ENCODE peak calls at places on chromosomes 5 and 9, in nine cellular contexts. N is activated effector memory CD4-positive, alpha-beta T cell treated with Interleukin-2 at 50 U/mL for 16 hours; D is activated CD4-positive, alpha-beta T cell treated with anti-CD3 and anti-CD28 coated beads, Interleukin-2, amount 50 U/mL, for 48 hours; E is stimulated activated naive CD8-positive, alpha-beta T cell treated with anti-CD3 and anti-CD28 coated beads, Interleukin-15, Interleukin-2, amounts not matched to agents 100 U/mL and 50 U/mL, for 24 hours; L is neural crest cell; Q is Ammon's horn; W is occipital lobe; M is GM06990; I is uterus. A is an unnamed sample.

GRCh38 chr5:103703617-103704016 is 141.0 kb upstream of the NUDT12 start:
- DNase-seq in N (no peak), D (no peak), E (no peak), L (no peak), Q (no peak), W (no peak), M (no peak), I (no peak), A (no peak)

GRCh38 chr9:136361757-136362449 is 1.6 kb downstream of the DNLZ start:
- DNase-seq in N (no peak), D (no peak), E (no peak), L (no peak), Q (no peak), W (no peak), M (no peak), I (peak), A (no peak)

GRCh38 chr5:15501057-15501791 is 1.2 kb downstream of the FBXL7 start:
- DNase-seq in N (no peak), D (no peak), E (no peak), L (peak), Q (peak), W (no peak), M (no peak), I (peak), A (peak)

GRCh38 chr5:18764161-18764560 is 1129.9 kb downstream of the TAF11L14 start:
- DNase-seq in N (no peak), D (no peak), E (no peak), L (no peak), Q (no peak), W (no peak), M (no peak), I (no peak), A (no peak)

GRCh38 chr9:130128782-130129424 is 43.3 kb upstream of the NCS1 start:
- DNase-seq in N (peak), D (peak), E (peak), L (no peak), Q (peak), W (no peak), M (peak), I (no peak), A (peak)

GRCh38 chr5:120108586-120109254 is 355.4 kb upstream of the PRR16 start:
- DNase-seq in N (no peak), D (no peak), E (no peak), L (no peak), Q (no peak), W (no peak), M (no peak), I (no peak), A (no peak)

GRCh38 chr5:146722361-146722779 is 156.2 kb downstream of the PPP2R2B start:
- DNase-seq in N (no peak), D (no peak), E (no peak), L (no peak), Q (no peak), W (no peak), M (no peak), I (no peak), A (no peak)

GRCh38 chr5:135323701-135324132 is 75.3 kb downstream of the MACROH2A1 start:
- DNase-seq in N (no peak), D (no peak), E (no peak), L (no peak), Q (no peak), W (no peak), M (no peak), I (no peak), A (no peak)

GRCh38 chr5:104815212-104815611 is 1252.6 kb upstream of the NUDT12 start:
- DNase-seq in N (no peak), D (no peak), E (no peak), L (no peak), Q (peak), W (no peak), M (no peak), I (no peak), A (peak)

GRCh38 chr5:122705876-122706275 is 69.0 kb upstream of the SNX2 start:
- DNase-seq in N (no peak), D (no peak), E (no peak), L (no peak), Q (no peak), W (no peak), M (no peak), I (no peak), A (no peak)

GRCh38 chr5:39947657-39948056 is 522.9 kb upstream of the DAB2 start:
- DNase-seq in N (no peak), D (no peak), E (no peak), L (no peak), Q (no peak), W (no peak), M (no peak), I (no peak), A (no peak)

GRCh38 chr5:179755022-179755421 is 22.4 kb downstream of the MAML1 start:
- DNase-seq in N (no peak), D (no peak), E (no peak), L (no peak), Q (no peak), W (no peak), M (no peak), I (no peak), A (no peak)

GRCh38 chr5:109688647-109688998 is 1.1 kb upstream of the MAN2A1 start:
- DNase-seq in N (no peak), D (peak), E (peak), L (no peak), Q (peak), W (no peak), M (no peak), I (no peak), A (peak)

GRCh38 chr5:134125195-134126015 is 10.9 kb downstream of the TCF7 start:
- DNase-seq in N (no peak), D (peak), E (peak), L (no peak), Q (peak), W (no peak), M (no peak), I (peak), A (peak)

GRCh38 chr5:150345716-150346115 is 11.8 kb upstream of the TCOF1 start:
- DNase-seq in N (no peak), D (no peak), E (no peak), L (no peak), Q (peak), W (no peak), M (no peak), I (no peak), A (no peak)

GRCh38 chr9:3032898-3033297 is 189.0 kb upstream of the PUM3 start:
- DNase-seq in N (no peak), D (no peak), E (no peak), L (no peak), Q (no peak), W (no peak), M (peak), I (no peak), A (no peak)

GRCh38 chr5:135238622-135239460 is 160.2 kb downstream of the MACROH2A1 start:
- DNase-seq in N (no peak), D (no peak), E (no peak), L (no peak), Q (no peak), W (no peak), M (no peak), I (peak), A (no peak)

GRCh38 chr5:169099801-169100734 is 200.9 kb downstream of the SLIT3 start:
- DNase-seq in N (no peak), D (no peak), E (no peak), L (no peak), Q (no peak), W (no peak), M (no peak), I (no peak), A (peak)

GRCh38 chr9:121779381-121780117 is 128.1 kb downstream of the DAB2IP start:
- DNase-seq in N (no peak), D (no peak), E (no peak), L (no peak), Q (peak), W (no peak), M (no peak), I (peak), A (peak)

GRCh38 chr5:92775711-92776615 is 805.1 kb downstream of the NR2F1-AS1 start:
- DNase-seq in N (no peak), D (no peak), E (no peak), L (no peak), Q (no peak), W (no peak), M (no peak), I (no peak), A (peak)

GRCh38 chr5:59276886-59277514 is 616.5 kb downstream of the PDE4D start:
- DNase-seq in N (no peak), D (no peak), E (no peak), L (no peak), Q (no peak), W (no peak), M (no peak), I (no peak), A (no peak)

GRCh38 chr9:6133346-6134063 is 82.1 kb upstream of the IL33 start:
- DNase-seq in N (no peak), D (no peak), E (no peak), L (no peak), Q (no peak), W (no peak), M (no peak), I (no peak), A (no peak)

GRCh38 chr9:124511891-124512805 is 4.9 kb upstream of the NR5A1 start:
- DNase-seq in N (no peak), D (no peak), E (no peak), L (no peak), Q (no peak), W (no peak), M (no peak), I (no peak), A (no peak)

GRCh38 chr5:148569948-148570347 is 84.4 kb downstream of the HTR4 start:
- DNase-seq in N (no peak), D (no peak), E (no peak), L (no peak), Q (no peak), W (no peak), M (no peak), I (no peak), A (no peak)

GRCh38 chr9:70000481-70000880 is 43.2 kb upstream of the MAMDC2 start:
- DNase-seq in N (no peak), D (no peak), E (no peak), L (no peak), Q (no peak), W (no peak), M (no peak), I (no peak), A (no peak)

GRCh38 chr5:55187370-55187769 is 14.4 kb upstream of the CDC20B start:
- DNase-seq in N (no peak), D (no peak), E (no peak), L (no peak), Q (no peak), W (no peak), M (no peak), I (no peak), A (peak)

GRCh38 chr9:109780453-109781033 is 545 bp downstream of the PALM2AKAP2 start:
- DNase-seq in N (no peak), D (no peak), E (no peak), L (no peak), Q (no peak), W (no peak), M (no peak), I (no peak), A (no peak)

GRCh38 chr5:59199868-59200267 is 617.0 kb downstream of the RAB3C start:
- DNase-seq in N (no peak), D (no peak), E (no peak), L (no peak), Q (no peak), W (no peak), M (no peak), I (no peak), A (no peak)

GRCh38 chr5:1794896-1795290 is 4.7 kb downstream of the MRPL36 start:
- DNase-seq in N (no peak), D (no peak), E (no peak), L (no peak), Q (no peak), W (no peak), M (no peak), I (no peak), A (no peak)

A was measured in cerebellar cortex.